ENCODE peak calls at places on chromosome 13, in ten cellular contexts. F is activated gamma-delta T cell treated with Interleukin-2 at 50 U/mL for 16 hours; Q is stimulated activated CD4-positive, alpha-beta T cell treated with anti-CD3 and anti-CD28 coated beads, Interleukin-1b, Interleukin-23, amount 100 ng/mL, for 4 hours; T is body of pancreas; S is NCI-H1105; H is T-helper 22 cell; K is EL; O is T-helper 2 cell treated with Interferon-gamma antibody and Interleukin-4, amounts not matched to agents 5 μg/mL and 100 μg/mL, for 36 hours; G is left ventricle myocardium inferior; J is smooth muscle cell of the brain vasculature. Z is an unnamed sample.

GRCh38 chr13:31200636-31200970 is 828 bp downstream of the B3GLCT start:
- DNase-seq in S (no peak), J (no peak), T (peak), Q (peak), H (peak), F (peak), G (peak), O (no peak), K (peak), Z (peak)

GRCh38 chr13:37701306-37701705 is 102.7 kb upstream of the POSTN start:
- DNase-seq in G (no peak), H (no peak), O (no peak), Q (no peak), J (no peak), S (no peak), T (no peak), K (peak), F (no peak), Z (no peak)

GRCh38 chr13:112809332-112810310 is 119.8 kb downstream of the ATP11A start:
- DNase-seq in H (no peak), J (no peak), F (no peak), S (no peak), K (no peak), G (no peak), O (no peak), Q (no peak), T (no peak), Z (no peak)

GRCh38 chr13:44703371-44703770 is 127.2 kb upstream of the TSC22D1 start:
- DNase-seq in G (no peak), K (peak), H (no peak), J (no peak), S (no peak), Q (no peak), T (no peak), O (no peak), F (no peak), Z (no peak)

GRCh38 chr13:80341771-80342271 is 895 bp upstream of the SPRY2 start:
- DNase-seq in K (peak), F (no peak), G (peak), O (no peak), T (peak), S (no peak), Q (no peak), J (no peak), H (no peak), Z (no peak)

GRCh38 chr13:45356966-45357689 is 16.1 kb upstream of the TPT1 start:
- DNase-seq in T (no peak), G (no peak), H (no peak), S (no peak), F (no peak), K (no peak), J (no peak), Q (no peak), O (no peak), Z (no peak)

GRCh38 chr13:92823059-92823458 is 403.5 kb upstream of the GPC6 start:
- DNase-seq in S (peak), K (no peak), G (no peak), J (no peak), F (no peak), Q (no peak), T (no peak), H (no peak), O (no peak), Z (no peak)

GRCh38 chr13:114263590-114263989 is 17.8 kb upstream of the UPF3A start:
- DNase-seq in F (peak), S (no peak), Q (no peak), K (no peak), J (no peak), T (no peak), G (no peak), O (no peak), H (no peak), Z (no peak)

GRCh38 chr13:50914301-50914700 is 4.7 kb downstream of the RNASEH2B start:
- DNase-seq in S (no peak), F (no peak), J (no peak), H (no peak), G (no peak), T (no peak), K (no peak), Q (no peak), O (no peak), Z (no peak)

GRCh38 chr13:99196466-99197256 is 4.0 kb upstream of the UBAC2 start:
- DNase-seq in O (no peak), J (no peak), H (no peak), T (no peak), G (no peak), S (no peak), K (no peak), F (no peak), Q (no peak), Z (no peak)

GRCh38 chr13:38582133-38582532 is 104.7 kb upstream of the FREM2 start:
- DNase-seq in S (peak), G (no peak), H (no peak), K (peak), J (peak), O (no peak), T (peak), F (no peak), Q (no peak), Z (no peak)

GRCh38 chr13:98999635-98999952 is 21.7 kb upstream of the DOCK9 start:
- DNase-seq in G (no peak), H (no peak), J (no peak), F (no peak), Q (no peak), O (no peak), K (no peak), T (no peak), S (no peak), Z (no peak)

GRCh38 chr13:108508263-108508662 is 121.1 kb upstream of the MYO16 start:
- DNase-seq in H (no peak), O (no peak), Q (no peak), K (peak), F (no peak), S (no peak), J (peak), T (no peak), G (no peak), Z (no peak)

GRCh38 chr13:29591310-29591709 is 4.2 kb downstream of the SLC7A1 start:
- DNase-seq in K (peak), Q (no peak), G (no peak), J (no peak), O (no peak), F (no peak), H (no peak), S (no peak), T (no peak), Z (no peak)

GRCh38 chr13:59144700-59145099 is 1019.0 kb downstream of the DIAPH3 start:
- DNase-seq in O (no peak), G (no peak), S (no peak), T (peak), F (no peak), J (no peak), K (no peak), Q (no peak), H (no peak), Z (no peak)

GRCh38 chr13:48043789-48044503 is 6.4 kb downstream of the NUDT15 start:
- DNase-seq in F (no peak), Q (no peak), S (no peak), G (no peak), O (no peak), K (peak), H (no peak), T (no peak), J (no peak), Z (no peak)

GRCh38 chr13:49584771-49585182 is 581 bp downstream of the RCBTB1 start:
- DNase-seq in F (no peak), T (peak), O (no peak), G (no peak), J (no peak), H (no peak), Q (no peak), K (peak), S (no peak), Z (no peak)

GRCh38 chr13:97537110-97537509 is 103.1 kb downstream of the RAP2A start:
- DNase-seq in G (no peak), J (no peak), Q (no peak), H (no peak), T (no peak), S (no peak), F (no peak), O (no peak), K (no peak), Z (no peak)

GRCh38 chr13:110505594-110505993 is 55.9 kb downstream of the RAB20 start:
- DNase-seq in O (no peak), T (no peak), K (no peak), S (no peak), F (no peak), Q (no peak), J (no peak), G (no peak), H (no peak), Z (no peak)

GRCh38 chr13:102694944-102695343 is at the start of gene METTL21C:
- DNase-seq in F (no peak), K (no peak), J (no peak), O (no peak), G (no peak), Q (no peak), T (no peak), S (no peak), H (no peak), Z (no peak)

GRCh38 chr13:48118025-48118424 is 23.1 kb upstream of the MED4 start:
- DNase-seq in Q (no peak), K (no peak), O (no peak), F (no peak), G (no peak), J (no peak), S (no peak), T (no peak), H (no peak), Z (no peak)

GRCh38 chr13:49624207-49624606 is 4.1 kb upstream of the ARL11 start:
- DNase-seq in S (no peak), F (no peak), J (no peak), K (no peak), T (no peak), G (no peak), H (no peak), O (no peak), Q (no peak), Z (no peak)

GRCh38 chr13:80871481-80871880 is 530.6 kb upstream of the SPRY2 start:
- DNase-seq in K (no peak), O (no peak), H (no peak), S (no peak), G (no peak), T (no peak), F (no peak), J (peak), Q (no peak), Z (no peak)

GRCh38 chr13:108572782-108573211 is 56.6 kb upstream of the MYO16 start:
- DNase-seq in T (no peak), S (no peak), K (no peak), O (no peak), G (no peak), F (no peak), H (no peak), Q (no peak), J (no peak), Z (no peak)

GRCh38 chr13:109816979-109817275 is 30.5 kb upstream of the IRS2 start:
- DNase-seq in Q (no peak), K (peak), S (no peak), O (no peak), J (no peak), F (no peak), H (no peak), T (no peak), G (no peak), Z (no peak)

GRCh38 chr13:110546933-110547332 is 14.6 kb downstream of the RAB20 start:
- DNase-seq in G (peak), J (peak), H (no peak), Q (no peak), K (peak), T (peak), F (no peak), O (no peak), S (no peak), Z (no peak)

GRCh38 chr13:36870050-36870692 is 49.9 kb downstream of the SMAD9 start:
- DNase-seq in S (no peak), H (no peak), F (no peak), J (no peak), G (no peak), K (no peak), T (no peak), O (no peak), Q (no peak), Z (no peak)

GRCh38 chr13:27027086-27027667 is 144.4 kb downstream of the USP12 start:
- DNase-seq in F (no peak), Q (no peak), O (no peak), K (no peak), T (no peak), G (no peak), S (no peak), J (no peak), H (no peak), Z (no peak)

GRCh38 chr13:30116379-30116778 is 191.0 kb downstream of the KATNAL1 start:
- DNase-seq in J (no peak), T (no peak), O (no peak), K (no peak), G (no peak), S (no peak), F (no peak), H (no peak), Q (no peak), Z (no peak)

GRCh38 chr13:98761126-98761978 is 8.9 kb upstream of the SLC15A1 start:
- DNase-seq in O (no peak), J (no peak), H (no peak), T (peak), K (peak), F (no peak), S (no peak), G (no peak), Q (no peak), Z (no peak)

GRCh38 chr13:33015791-33016323 is 366 bp upstream of the KL start:
- DNase-seq in K (no peak), F (no peak), S (no peak), G (peak), O (no peak), H (no peak), T (no peak), Q (no peak), J (no peak), Z (no peak)

GRCh38 chr13:95652821-95653220 is 8.3 kb upstream of the DZIP1 start:
- DNase-seq in O (no peak), F (no peak), K (no peak), Q (no peak), G (no peak), H (no peak), T (no peak), S (no peak), J (no peak), Z (no peak)

GRCh38 chr13:110415669-110416068 is 108.6 kb downstream of the COL4A2 start:
- DNase-seq in G (no peak), S (no peak), K (no peak), J (no peak), T (no peak), F (no peak), Q (no peak), H (no peak), O (no peak), Z (no peak)

GRCh38 chr13:100305398-100305797 is 216.5 kb downstream of the PCCA start:
- DNase-seq in O (no peak), K (no peak), T (no peak), J (no peak), S (no peak), Q (no peak), H (no peak), G (no peak), F (no peak), Z (no peak)

GRCh38 chr13:28316129-28316528 is 177.8 kb downstream of the PAN3 start:
- DNase-seq in T (no peak), Q (no peak), F (no peak), H (no peak), K (no peak), J (no peak), O (no peak), S (no peak), G (no peak), Z (no peak)

GRCh38 chr13:111941845-111942447 is 125.0 kb upstream of the SOX1 start:
- DNase-seq in Q (no peak), F (no peak), T (no peak), S (no peak), H (no peak), G (no peak), O (no peak), K (no peak), J (no peak), Z (no peak)

GRCh38 chr13:78764665-78765064 is 105.7 kb upstream of the OBI1 start:
- DNase-seq in S (no peak), G (no peak), Q (no peak), J (no peak), O (no peak), H (no peak), F (no peak), T (no peak), K (no peak), Z (no peak)

GRCh38 chr13:28763887-28764286 is 45.1 kb upstream of the SLC46A3 start:
- DNase-seq in K (no peak), T (no peak), H (no peak), G (no peak), O (no peak), F (no peak), J (no peak), Q (no peak), S (no peak), Z (no peak)

Z was measured in stimulated activated CD8-positive, alpha-beta memory T cell treated with anti-CD3 and anti-CD28 coated beads, Interleukin-7, amount 100 ng/mL, for 4 hours.